ENCODE peak calls at places on chromosomes 7 and 10, in six cellular contexts. One of them, this sample, is unnamed.

GRCh38 chr10:18151491-18151890 is 11.3 kb downstream of the CACNB2 start:
- DNase-seq in HCT116: no peak
- DNase-seq in K562: no peak
- DNase-seq in GM12878: no peak
- DNase-seq in HepG2: no peak
- DNase-seq in SK-N-SH: no peak
- DNase-seq in this sample: no peak

GRCh38 chr10:104231784-104232612 is at the start of gene CFAP43:
- DNase-seq in K562: peak
- DNase-seq in HCT116: peak
- DNase-seq in SK-N-SH: peak
- DNase-seq in GM12878: peak
- DNase-seq in HepG2: peak
- DNase-seq in this sample: peak

GRCh38 chr7:2082357-2083038 is 150.2 kb downstream of the MAD1L1 start:
- DNase-seq in HepG2: no peak
- DNase-seq in K562: no peak
- DNase-seq in SK-N-SH: peak
- DNase-seq in HCT116: no peak
- DNase-seq in GM12878: no peak
- DNase-seq in this sample: no peak

GRCh38 chr10:100100651-100101525 is 19.2 kb upstream of the CPN1 start:
- DNase-seq in K562: no peak
- DNase-seq in HepG2: peak
- DNase-seq in HCT116: peak
- DNase-seq in GM12878: no peak
- DNase-seq in SK-N-SH: no peak
- DNase-seq in this sample: peak

GRCh38 chr7:99098824-99099498 is 44.9 kb downstream of the SMURF1 start:
- DNase-seq in HCT116: peak
- DNase-seq in HepG2: peak
- DNase-seq in SK-N-SH: no peak
- DNase-seq in GM12878: no peak
- DNase-seq in K562: no peak
- DNase-seq in this sample: no peak

GRCh38 chr10:103859161-103860141 is 4.1 kb upstream of the SH3PXD2A start:
- DNase-seq in HepG2: peak
- DNase-seq in K562: peak
- DNase-seq in SK-N-SH: peak
- DNase-seq in GM12878: peak
- DNase-seq in HCT116: peak
- DNase-seq in this sample: peak

GRCh38 chr10:689433-690226 is at the start of gene DIP2C:
- DNase-seq in K562: no peak
- DNase-seq in SK-N-SH: peak
- DNase-seq in HCT116: peak
- DNase-seq in HepG2: peak
- DNase-seq in GM12878: no peak
- DNase-seq in this sample: peak

GRCh38 chr10:47299989-47300931 is at the start of gene GDF10:
- DNase-seq in SK-N-SH: peak
- DNase-seq in HCT116: no peak
- DNase-seq in GM12878: no peak
- DNase-seq in K562: no peak
- DNase-seq in HepG2: peak
- DNase-seq in this sample: no peak

GRCh38 chr10:4141471-4141870 is 356.5 kb upstream of the KLF6 start:
- DNase-seq in HCT116: no peak
- DNase-seq in K562: no peak
- DNase-seq in HepG2: no peak
- DNase-seq in SK-N-SH: no peak
- DNase-seq in GM12878: no peak
- DNase-seq in this sample: peak

GRCh38 chr10:87844837-87845623 is 18.3 kb downstream of the KLLN start:
- DNase-seq in HepG2: peak
- DNase-seq in GM12878: no peak
- DNase-seq in HCT116: no peak
- DNase-seq in K562: no peak
- DNase-seq in SK-N-SH: no peak
- DNase-seq in this sample: no peak
- TF ChIP-seq JUND in HepG2: no peak
- TF ChIP-seq JUND in GM12878: no peak
- TF ChIP-seq JUND in HCT116: peak
- TF ChIP-seq JUND in K562: no peak
- TF ChIP-seq JUND in SK-N-SH: peak
- TF ChIP-seq JUND in this sample: no peak

GRCh38 chr7:83449781-83450180 is 199.2 kb downstream of the SEMA3E start:
- DNase-seq in HepG2: no peak
- DNase-seq in GM12878: no peak
- DNase-seq in HCT116: no peak
- DNase-seq in K562: no peak
- DNase-seq in SK-N-SH: no peak
- DNase-seq in this sample: no peak
- TF ChIP-seq JUND in HepG2: no peak
- TF ChIP-seq JUND in GM12878: no peak
- TF ChIP-seq JUND in HCT116: no peak
- TF ChIP-seq JUND in K562: no peak
- TF ChIP-seq JUND in SK-N-SH: no peak
- TF ChIP-seq JUND in this sample: no peak

GRCh38 chr7:77950548-77950947 is 152.0 kb downstream of the PHTF2 start:
- DNase-seq in GM12878: no peak
- DNase-seq in HepG2: no peak
- DNase-seq in HCT116: no peak
- DNase-seq in SK-N-SH: no peak
- DNase-seq in K562: no peak
- DNase-seq in this sample: no peak

GRCh38 chr7:77958436-77958835 is 159.9 kb downstream of the PHTF2 start:
- DNase-seq in HepG2: no peak
- DNase-seq in K562: no peak
- DNase-seq in GM12878: no peak
- DNase-seq in SK-N-SH: no peak
- DNase-seq in HCT116: no peak
- DNase-seq in this sample: no peak

GRCh38 chr7:77959080-77959479 is 160.5 kb downstream of the PHTF2 start:
- DNase-seq in SK-N-SH: no peak
- DNase-seq in GM12878: no peak
- DNase-seq in HepG2: no peak
- DNase-seq in K562: no peak
- DNase-seq in HCT116: no peak
- DNase-seq in this sample: no peak

DNA sequence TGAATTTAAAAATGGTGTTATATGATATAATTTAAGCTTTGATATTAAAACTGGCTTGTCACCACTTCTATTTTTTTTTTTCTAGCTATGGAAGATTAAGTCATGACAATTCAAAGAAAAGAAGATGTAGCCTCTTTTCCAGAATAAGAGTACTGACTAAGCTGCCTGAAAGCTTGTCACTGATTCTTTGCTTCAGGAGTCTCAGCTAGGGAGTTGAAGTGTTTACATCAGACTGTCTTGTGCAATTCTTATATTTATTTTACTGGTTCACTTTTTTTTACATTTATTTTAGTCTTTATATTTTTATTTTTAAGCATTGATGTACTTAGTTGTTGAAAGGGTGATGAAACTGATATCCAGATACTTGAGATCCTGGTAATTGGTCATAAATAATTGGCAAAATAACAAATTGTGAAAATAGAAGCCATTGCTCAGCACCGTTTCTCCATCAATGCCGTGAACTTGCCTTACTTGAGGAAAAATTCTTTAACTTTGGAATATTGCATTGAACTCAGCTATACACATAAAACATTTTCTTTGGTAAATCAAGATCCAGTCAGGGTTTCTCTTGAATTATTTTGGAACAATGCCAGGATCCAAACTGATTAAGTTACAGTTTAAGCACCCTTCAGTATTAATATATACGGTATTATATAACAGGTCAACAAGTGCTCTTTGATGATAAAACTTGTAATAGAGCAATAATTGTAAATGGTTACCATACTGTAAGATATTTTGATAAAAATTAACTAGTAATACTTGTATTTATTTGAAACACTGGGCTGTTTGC is 156.4 kb downstream of the PHTF2 start:
- DNase-seq in HepG2: no peak
- DNase-seq in HCT116: no peak
- DNase-seq in K562: no peak
- DNase-seq in GM12878: no peak
- DNase-seq in SK-N-SH: no peak
- DNase-seq in this sample: no peak
- TF ChIP-seq JUND in HepG2: no peak
- TF ChIP-seq JUND in HCT116: no peak
- TF ChIP-seq JUND in K562: no peak
- TF ChIP-seq JUND in GM12878: no peak
- TF ChIP-seq JUND in SK-N-SH: no peak
- TF ChIP-seq JUND in this sample: no peak

GRCh38 chr10:131231965-131232541 is 79.5 kb downstream of the TCERG1L start:
- DNase-seq in SK-N-SH: no peak
- DNase-seq in HepG2: no peak
- DNase-seq in GM12878: no peak
- DNase-seq in K562: no peak
- DNase-seq in HCT116: no peak
- DNase-seq in this sample: no peak
- TF ChIP-seq JUND in SK-N-SH: no peak
- TF ChIP-seq JUND in HepG2: no peak
- TF ChIP-seq JUND in GM12878: no peak
- TF ChIP-seq JUND in K562: no peak
- TF ChIP-seq JUND in HCT116: no peak
- TF ChIP-seq JUND in this sample: no peak

GRCh38 chr10:132151286-132151950 is 35.3 kb upstream of the DPYSL4 start:
- DNase-seq in K562: no peak
- DNase-seq in GM12878: no peak
- DNase-seq in HepG2: no peak
- DNase-seq in SK-N-SH: no peak
- DNase-seq in HCT116: no peak
- DNase-seq in this sample: no peak

GRCh38 chr10:132154440-132154839 is 32.3 kb upstream of the DPYSL4 start:
- DNase-seq in SK-N-SH: no peak
- DNase-seq in HCT116: no peak
- DNase-seq in K562: no peak
- DNase-seq in GM12878: no peak
- DNase-seq in HepG2: no peak
- DNase-seq in this sample: no peak

GRCh38 chr10:132151951-132152505 is 34.7 kb upstream of the DPYSL4 start:
- DNase-seq in SK-N-SH: no peak
- DNase-seq in HepG2: no peak
- DNase-seq in HCT116: no peak
- DNase-seq in K562: no peak
- DNase-seq in GM12878: no peak
- DNase-seq in this sample: no peak

GRCh38 chr10:132153616-132154217 is 33.0 kb upstream of the DPYSL4 start:
- DNase-seq in GM12878: no peak
- DNase-seq in HCT116: no peak
- DNase-seq in HepG2: no peak
- DNase-seq in K562: no peak
- DNase-seq in SK-N-SH: no peak
- DNase-seq in this sample: no peak

GRCh38 chr10:132152896-132153580 is 33.7 kb upstream of the DPYSL4 start:
- DNase-seq in HepG2: no peak
- DNase-seq in HCT116: no peak
- DNase-seq in SK-N-SH: no peak
- DNase-seq in GM12878: no peak
- DNase-seq in K562: no peak
- DNase-seq in this sample: no peak
- TF ChIP-seq JUND in HepG2: no peak
- TF ChIP-seq JUND in HCT116: no peak
- TF ChIP-seq JUND in SK-N-SH: no peak
- TF ChIP-seq JUND in GM12878: no peak
- TF ChIP-seq JUND in K562: no peak
- TF ChIP-seq JUND in this sample: no peak

GRCh38 chr10:121267236-121268003 is 330.8 kb downstream of the FGFR2 start:
- DNase-seq in SK-N-SH: no peak
- DNase-seq in K562: peak
- DNase-seq in HCT116: no peak
- DNase-seq in HepG2: no peak
- DNase-seq in GM12878: no peak
- DNase-seq in this sample: no peak
- TF ChIP-seq JUND in SK-N-SH: no peak
- TF ChIP-seq JUND in K562: no peak
- TF ChIP-seq JUND in HCT116: no peak
- TF ChIP-seq JUND in HepG2: no peak
- TF ChIP-seq JUND in GM12878: no peak
- TF ChIP-seq JUND in this sample: no peak

DNA sequence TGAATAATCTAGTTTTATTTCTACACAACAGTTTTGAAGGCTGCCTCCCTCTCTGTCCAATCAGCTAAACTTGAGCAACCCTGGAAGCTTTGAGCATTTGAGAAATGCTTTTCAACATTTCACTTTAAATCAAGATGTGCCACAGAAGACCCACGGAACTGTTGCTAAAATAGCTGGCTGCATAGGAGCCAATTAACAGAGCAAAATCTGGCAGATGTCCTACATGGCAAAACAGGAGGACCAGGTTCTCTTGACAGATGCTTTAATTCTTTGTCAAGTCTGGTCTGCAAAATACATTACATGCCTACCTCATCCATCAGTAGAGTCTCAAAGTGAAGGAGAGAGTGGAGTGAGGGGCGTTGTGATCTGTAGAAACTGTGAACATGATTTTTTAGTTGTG is 185.9 kb downstream of the DPY19L1 start:
- DNase-seq in HCT116: no peak
- DNase-seq in K562: no peak
- DNase-seq in HepG2: no peak
- DNase-seq in SK-N-SH: no peak
- DNase-seq in GM12878: no peak
- DNase-seq in this sample: no peak
- TF ChIP-seq JUND in HCT116: no peak
- TF ChIP-seq JUND in K562: no peak
- TF ChIP-seq JUND in HepG2: no peak
- TF ChIP-seq JUND in SK-N-SH: no peak
- TF ChIP-seq JUND in GM12878: no peak
- TF ChIP-seq JUND in this sample: no peak